ENCODE peak calls at places on chromosomes 11 and 22, in seven cellular contexts. W is CD4-positive, alpha-beta memory T cell; L is esophagus squamous epithelium; U is left ventricle myocardium inferior; O is testis; V is IMR-90; M is right lobe of liver. N is an unnamed sample. For H3K4me1, the result is how much of the 10 kb centered on the place peaks cover.

GRCh38 chr11:130002352-130002845 is at the start of gene PRDM10:
- DNase-seq in U (peak), O (peak), L (peak), V (peak), M (peak), W (peak), N (peak)

GRCh38 chr11:119779195-119780071 is 50.4 kb upstream of the NECTIN1 start:
- DNase-seq in U (peak), M (peak), W (no peak), O (no peak), L (no peak), V (no peak), N (peak)

GRCh38 chr11:98358551-98358950 is 662.2 kb upstream of the CNTN5 start:
- DNase-seq in V (no peak), L (no peak), M (no peak), O (no peak), W (no peak), U (no peak), N (no peak)

GRCh38 chr11:56799691-56800090 is 51.2 kb upstream of the OR9G4 start:
- DNase-seq in L (no peak), M (no peak), O (no peak), W (no peak), U (no peak), V (no peak), N (no peak)

GRCh38 chr22:19506212-19506611 is 18.0 kb downstream of the CLDN5 start:
- DNase-seq in W (no peak), V (no peak), L (no peak), U (no peak), M (no peak), O (no peak), N (no peak)

GRCh38 chr22:31616315-31616980 is 45.6 kb downstream of the PISD start:
- DNase-seq in L (no peak), U (no peak), O (no peak), M (no peak), V (no peak), W (no peak), N (no peak)

GRCh38 chr22:31160328-31160978 is 471 bp downstream of the RNF185 start:
- DNase-seq in V (peak), M (no peak), O (peak), L (no peak), U (no peak), W (peak), N (no peak)

GRCh38 chr11:20363500-20364411 is at the start of gene HTATIP2:
- DNase-seq in L (no peak), M (peak), W (peak), U (peak), O (peak), V (peak), N (peak)

GRCh38 chr11:120208012-120208441 is 2.8 kb upstream of the OAF start:
- DNase-seq in O (no peak), U (no peak), M (peak), V (no peak), W (no peak), L (no peak), N (no peak)

GRCh38 chr11:42329930-42330555 is 870.6 kb upstream of the LRRC4C start:
- DNase-seq in U (no peak), M (no peak), W (no peak), L (no peak), O (no peak), V (no peak), N (no peak)

GRCh38 chr11:3853935-3854659 is 1.4 kb upstream of the STIM1 start:
- DNase-seq in U (peak), M (no peak), L (no peak), O (peak), V (no peak), W (peak), N (peak)

GRCh38 chr22:24986816-24987215 is 34.3 kb downstream of the KIAA1671 start:
- DNase-seq in L (no peak), M (no peak), W (peak), V (no peak), U (no peak), O (no peak), N (no peak)

GRCh38 chr11:62067741-62068140 is 56.1 kb upstream of the INCENP start:
- DNase-seq in M (no peak), O (no peak), U (no peak), W (no peak), L (no peak), V (no peak), N (no peak)

GRCh38 chr11:64268687-64269379 is 15.6 kb downstream of the BAD start:
- DNase-seq in U (peak), L (no peak), V (peak), W (no peak), O (peak), M (peak), N (peak)

GRCh38 chr11:74506823-74507222 is 13.3 kb upstream of the LIPT2 start:
- DNase-seq in U (no peak), V (no peak), L (no peak), O (no peak), W (no peak), M (no peak), N (no peak)

GRCh38 chr11:35838071-35838470 is 105.8 kb upstream of the LDLRAD3 start:
- DNase-seq in L (no peak), O (no peak), U (no peak), W (no peak), V (no peak), M (no peak), N (no peak)

GRCh38 chr11:115942043-115942442 is 437.8 kb upstream of the CADM1 start:
- DNase-seq in M (no peak), V (no peak), L (no peak), U (no peak), W (no peak), O (no peak), N (no peak)

GRCh38 chr11:68524681-68525080 is 64.1 kb downstream of the PPP6R3 start:
- DNase-seq in V (no peak), M (no peak), W (no peak), U (no peak), O (peak), L (no peak), N (no peak)

GRCh38 chr11:68523743-68524142 is 63.2 kb downstream of the PPP6R3 start:
- DNase-seq in M (no peak), L (no peak), V (no peak), W (no peak), O (no peak), U (no peak), N (no peak)

GRCh38 chr11:68525930-68526329 is 65.4 kb downstream of the PPP6R3 start:
- DNase-seq in M (no peak), O (no peak), W (no peak), L (no peak), V (peak), U (no peak), N (no peak)

GRCh38 chr11:68524213-68524612 is 63.7 kb downstream of the PPP6R3 start:
- DNase-seq in O (no peak), V (no peak), M (no peak), W (no peak), L (no peak), U (no peak), N (no peak)

GRCh38 chr11:68525320-68525719 is 64.8 kb downstream of the PPP6R3 start:
- DNase-seq in M (no peak), U (no peak), L (no peak), W (no peak), O (no peak), V (no peak), N (no peak)
- H3K4me1 ChIP-seq in M (under half), U (half or more), L (under half), W (under half), O (under half), V (under half), N (under half)

GRCh38 chr22:20887375-20887774 is 28.6 kb downstream of the SNAP29 start:
- DNase-seq in U (no peak), O (no peak), V (peak), M (no peak), W (no peak), L (no peak), N (no peak)
- H3K4me3 ChIP-seq in U (no peak), O (no peak), V (no peak), M (no peak), W (no peak), L (no peak), N (no peak)

GRCh38 chr11:1554981-1555712 is 16.9 kb downstream of the DUSP8 start:
- DNase-seq in U (no peak), M (peak), L (no peak), O (no peak), V (no peak), W (no peak), N (no peak)

GRCh38 chr11:1557904-1558831 is 13.9 kb downstream of the DUSP8 start:
- DNase-seq in U (no peak), W (no peak), O (peak), V (peak), L (no peak), M (peak), N (peak)

GRCh38 chr11:1555713-1556153 is 16.3 kb downstream of the DUSP8 start:
- DNase-seq in V (no peak), W (no peak), M (no peak), L (no peak), U (no peak), O (no peak), N (no peak)

GRCh38 chr11:1557168-1557884 is 14.7 kb downstream of the DUSP8 start:
- DNase-seq in L (no peak), M (peak), V (no peak), W (no peak), U (no peak), O (no peak), N (no peak)

DNA sequence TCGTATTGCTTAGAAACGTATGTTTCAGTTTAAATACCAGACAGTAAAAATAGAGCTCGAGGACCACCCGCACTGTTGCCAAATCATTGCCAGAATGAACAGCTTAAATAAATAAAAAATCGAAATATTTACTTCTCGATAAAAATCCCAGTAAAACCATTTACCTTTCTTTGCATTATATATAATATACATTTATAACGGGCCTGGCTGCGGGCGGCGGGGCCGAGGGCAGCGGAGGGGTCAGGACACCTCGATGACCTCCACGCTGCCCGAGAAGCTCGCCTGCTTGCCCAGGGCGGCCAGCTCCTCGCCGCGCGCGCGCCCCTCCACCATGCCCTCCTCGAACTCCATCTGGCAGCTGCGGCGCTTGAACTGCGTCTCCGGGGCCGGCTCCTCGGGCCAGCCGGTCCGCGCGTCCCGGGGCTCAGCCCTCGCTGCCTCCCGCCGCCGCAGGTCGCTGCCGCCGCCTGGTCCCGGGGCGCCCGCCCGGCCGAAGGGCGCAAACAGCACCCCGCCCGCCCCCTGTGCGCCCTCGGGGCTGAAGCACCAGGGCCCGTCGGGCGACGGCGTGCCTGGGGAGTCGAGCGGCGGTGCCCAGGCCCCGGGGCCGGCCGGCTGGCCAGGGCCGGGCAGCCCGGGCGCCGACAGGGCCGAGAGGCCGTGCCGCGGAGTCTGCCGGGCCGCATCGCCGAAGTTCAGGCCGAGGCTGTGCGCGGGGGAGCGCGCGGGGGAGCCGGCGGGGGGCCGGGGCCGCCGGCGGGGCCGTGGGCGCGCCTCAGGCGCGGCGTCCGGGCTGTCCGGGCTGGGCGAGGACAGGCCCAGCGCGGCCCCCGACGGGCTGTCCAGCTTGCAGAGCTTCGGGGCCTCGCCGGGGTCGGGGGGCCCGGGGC is 15.5 kb downstream of the DUSP8 start:
- DNase-seq in U (no peak), V (no peak), M (no peak), O (no peak), L (no peak), W (no peak), N (no peak)
- H3K4me1 ChIP-seq in U (half or more), V (under half), M (under half), O (under half), L (under half), W (under half), N (under half)

DNA sequence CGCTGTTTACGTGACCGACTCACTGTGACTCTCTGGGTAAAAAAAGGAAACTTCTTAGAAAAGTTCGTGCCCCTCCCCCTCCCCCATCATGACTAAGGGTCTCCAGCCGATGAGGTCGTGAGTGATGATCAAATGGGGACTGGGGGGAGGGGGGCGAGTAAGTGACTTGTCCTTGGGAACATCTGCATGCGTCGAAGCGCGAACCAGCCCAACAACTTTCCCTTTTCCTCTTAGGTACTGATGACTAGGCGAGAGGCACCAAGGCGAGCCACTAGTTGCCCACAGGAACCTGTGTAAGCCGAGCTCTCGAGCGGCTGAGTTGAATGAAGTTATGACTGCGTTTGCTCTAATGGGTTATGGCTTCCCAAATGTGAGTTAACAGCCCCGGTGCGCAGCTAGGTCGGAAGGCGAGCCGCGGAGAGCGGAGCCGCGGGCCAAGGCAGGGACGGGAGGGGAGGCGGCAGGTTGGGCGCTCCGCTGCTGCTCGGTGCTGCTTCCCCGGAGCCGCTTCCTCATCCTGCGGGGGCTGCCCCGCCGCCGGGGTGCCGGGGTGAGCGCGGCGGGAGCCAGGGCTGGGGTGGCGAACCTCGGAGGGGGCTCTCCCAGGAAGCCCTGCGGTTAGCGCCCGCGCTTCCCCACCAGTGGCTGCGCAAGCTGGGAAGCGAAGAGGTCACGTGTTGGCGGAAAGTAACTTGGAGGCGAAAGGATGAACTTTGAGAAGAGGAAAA is 22.0 kb upstream of the BDNF start:
- DNase-seq in W (no peak), U (no peak), O (no peak), V (peak), M (no peak), L (no peak), N (no peak)
- H3K4me3 ChIP-seq in W (no peak), U (peak), O (peak), V (peak), M (no peak), L (peak), N (peak)

DNA sequence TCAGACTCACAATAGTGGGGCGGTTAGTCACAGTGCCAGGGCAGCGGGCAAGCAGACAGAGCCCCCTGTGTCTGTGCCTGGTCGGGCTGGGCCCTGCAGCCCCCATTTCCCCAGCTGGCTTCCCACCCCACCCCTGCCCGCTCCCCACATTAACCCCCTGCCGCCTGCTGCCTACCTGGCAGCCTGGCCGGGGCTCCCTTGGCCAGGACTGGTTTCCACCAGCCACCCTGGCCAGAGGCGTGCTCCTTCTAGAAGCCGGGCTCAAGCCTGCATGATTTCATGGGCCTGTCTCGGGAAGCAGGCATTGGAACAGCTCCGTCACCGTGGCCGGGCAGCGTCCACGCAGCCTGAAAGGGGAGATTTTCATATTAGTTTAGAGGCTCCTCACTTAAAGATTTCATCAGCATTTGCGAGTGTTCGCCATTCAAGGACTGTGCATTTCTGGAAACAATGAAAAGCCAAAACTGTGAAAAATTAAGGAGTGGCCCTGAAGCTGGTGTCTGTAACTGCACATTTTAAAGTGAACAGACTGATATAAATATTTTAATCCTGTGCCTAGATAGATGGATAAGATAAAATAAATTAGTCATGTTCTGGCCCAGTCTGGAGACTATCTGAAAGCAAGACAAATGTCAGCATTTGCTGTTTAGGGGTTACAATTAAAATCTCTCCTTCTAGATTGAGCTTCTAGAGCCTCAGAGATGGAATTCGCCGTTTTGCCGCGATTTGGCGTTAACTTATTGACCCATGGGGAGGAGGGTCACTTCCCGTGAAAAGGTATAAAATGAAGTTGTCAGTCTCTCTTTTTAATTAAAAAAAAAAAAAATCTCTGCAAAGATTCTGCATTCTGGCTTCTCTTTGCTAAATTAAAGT is 79.4 kb upstream of the WNT7B start:
- DNase-seq in V (no peak), M (peak), O (peak), U (peak), L (no peak), W (no peak), N (peak)
- H3K4me1 ChIP-seq in V (under half), M (under half), O (half or more), U (half or more), L (half or more), W (half or more), N (half or more)

GRCh38 chr11:68495872-68496271 is 35.3 kb downstream of the PPP6R3 start:
- DNase-seq in L (no peak), O (no peak), V (no peak), W (no peak), M (no peak), U (no peak), N (no peak)

GRCh38 chr11:68497761-68498160 is 37.2 kb downstream of the PPP6R3 start:
- DNase-seq in L (no peak), V (no peak), M (no peak), W (no peak), O (no peak), U (no peak), N (no peak)

GRCh38 chr11:68501813-68502212 is 41.3 kb downstream of the PPP6R3 start:
- DNase-seq in W (no peak), L (no peak), M (no peak), U (no peak), O (no peak), V (no peak), N (no peak)

GRCh38 chr11:68498313-68498712 is 37.8 kb downstream of the PPP6R3 start:
- DNase-seq in U (no peak), O (no peak), V (no peak), L (no peak), W (no peak), M (no peak), N (no peak)

GRCh38 chr11:68498903-68499883 is 38.6 kb downstream of the PPP6R3 start:
- DNase-seq in O (no peak), V (no peak), U (no peak), W (no peak), M (no peak), L (no peak), N (no peak)
- H3K4me3 ChIP-seq in O (no peak), V (no peak), U (no peak), W (no peak), M (no peak), L (no peak), N (no peak)

GRCh38 chr11:96101146-96101545 is 177.2 kb upstream of the MTMR2 start:
- DNase-seq in V (no peak), L (no peak), U (no peak), W (no peak), O (no peak), M (no peak), N (no peak)
- H3K4me1 ChIP-seq in V (under half), L (under half), U (under half), W (under half), O (under half), M (under half), N (under half)

DNA sequence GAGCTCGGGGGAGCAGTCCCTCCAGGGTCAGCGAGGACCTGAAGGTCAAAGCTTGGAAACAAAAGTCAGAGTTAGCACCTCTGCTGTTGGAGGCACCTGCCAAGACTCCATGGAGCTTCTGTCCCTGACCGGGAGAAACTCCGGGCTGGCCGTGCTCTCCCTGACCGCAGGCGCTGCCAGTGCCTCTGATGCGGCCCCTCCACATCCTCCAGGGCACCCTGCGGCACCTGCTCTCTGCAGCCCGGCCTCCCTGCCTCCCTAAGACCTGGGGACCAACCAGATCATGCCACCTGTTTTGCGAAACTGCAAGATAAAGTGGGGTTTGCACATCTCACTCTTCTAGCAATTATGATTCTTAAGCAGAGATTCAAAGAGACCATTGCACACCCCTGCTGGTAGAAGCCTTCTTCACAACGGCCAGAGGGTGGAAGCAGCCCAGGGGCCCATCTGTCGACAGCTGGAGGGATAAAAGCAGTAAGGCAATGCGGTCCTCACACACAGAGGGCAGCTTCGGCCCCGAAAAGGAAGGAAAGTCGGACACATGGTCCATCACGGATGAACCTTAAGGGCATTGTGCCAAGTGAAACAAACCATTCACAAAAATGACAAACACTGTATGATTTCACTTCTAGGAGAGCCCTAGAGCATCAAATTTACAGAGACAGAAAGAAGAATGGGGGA is 477.1 kb downstream of the BRD1 start:
- DNase-seq in V (no peak), U (no peak), W (no peak), O (no peak), L (no peak), M (no peak), N (peak)
- H3K4me3 ChIP-seq in V (no peak), U (no peak), W (no peak), O (no peak), L (no peak), M (no peak), N (no peak)

GRCh38 chr11:66113132-66113856 is 43.2 kb downstream of the PACS1 start:
- DNase-seq in M (no peak), V (peak), U (no peak), W (no peak), L (no peak), O (no peak), N (no peak)
- H3K4me1 ChIP-seq in M (under half), V (under half), U (half or more), W (half or more), L (under half), O (under half), N (half or more)

GRCh38 chr11:12815150-12815523 is 140.9 kb downstream of the TEAD1 start:
- DNase-seq in U (no peak), V (no peak), O (no peak), L (no peak), W (no peak), M (no peak), N (no peak)
- H3K4me3 ChIP-seq in U (peak), V (no peak), O (no peak), L (peak), W (no peak), M (no peak), N (no peak)